ENCODE peak calls at places on chromosomes 11 and 22, in seven cellular contexts. R, N, Y, E, S, T and K are unnamed samples. For H3K36me3, the result is how much of the 10 kb centered on the place peaks cover.

GRCh38 chr11:129375731-129376657 is at the start of gene BARX2:
- DNase-seq in R (peak), N (peak), Y (peak), E (peak), S (peak), T (peak), K (peak)

GRCh38 chr11:43419460-43419859 is 60.7 kb downstream of the TTC17 start:
- DNase-seq in R (no peak), N (no peak), Y (peak), E (peak), S (peak), T (no peak), K (no peak)

GRCh38 chr22:29194269-29194668 is 11.4 kb upstream of the EMID1 start:
- DNase-seq in R (no peak), N (no peak), Y (no peak), E (no peak), S (no peak), T (no peak), K (no peak)

GRCh38 chr11:46855863-46856262 is 9.8 kb upstream of the CKAP5 start:
- DNase-seq in R (no peak), N (no peak), Y (no peak), E (no peak), S (no peak), T (no peak), K (no peak)

GRCh38 chr11:60155928-60156327 is 27.0 kb downstream of the MS4A6A start:
- DNase-seq in R (no peak), N (no peak), Y (no peak), E (no peak), S (no peak), T (no peak), K (no peak)

GRCh38 chr11:100932474-100933100 is 197.0 kb downstream of the PGR start:
- DNase-seq in R (no peak), N (no peak), Y (no peak), E (peak), S (no peak), T (no peak), K (peak)

GRCh38 chr22:25692965-25693565 is 48.9 kb upstream of the MYO18B start:
- DNase-seq in R (no peak), N (no peak), Y (no peak), E (no peak), S (peak), T (no peak), K (no peak)

GRCh38 chr22:33785283-33785991 is 134.8 kb downstream of the LARGE1 start:
- DNase-seq in R (no peak), N (no peak), Y (peak), E (no peak), S (no peak), T (no peak), K (no peak)

GRCh38 chr11:31218847-31219246 is 150.7 kb downstream of the DCDC1 start:
- DNase-seq in R (no peak), N (no peak), Y (no peak), E (no peak), S (no peak), T (no peak), K (no peak)

GRCh38 chr11:118012083-118012669 is 26.0 kb downstream of the IL10RA start:
- DNase-seq in R (no peak), N (no peak), Y (peak), E (no peak), S (peak), T (no peak), K (no peak)

GRCh38 chr11:69652999-69653398 is 12.0 kb downstream of the CCND1 start:
- DNase-seq in R (peak), N (no peak), Y (no peak), E (no peak), S (no peak), T (no peak), K (peak)

GRCh38 chr11:62546937-62547625 is 475 bp upstream of the AHNAK start:
- DNase-seq in R (no peak), N (peak), Y (no peak), E (peak), S (peak), T (peak), K (no peak)

GRCh38 chr11:99937330-99937729 is 749.8 kb upstream of the ARHGAP42 start:
- DNase-seq in R (no peak), N (no peak), Y (no peak), E (no peak), S (no peak), T (no peak), K (no peak)

GRCh38 chr11:117498791-117499190 is 171.1 kb downstream of the CEP164 start:
- DNase-seq in R (no peak), N (no peak), Y (no peak), E (no peak), S (no peak), T (no peak), K (no peak)

GRCh38 chr11:6475936-6476335 is 2.2 kb upstream of the TRIM3 start:
- DNase-seq in R (no peak), N (no peak), Y (no peak), E (peak), S (no peak), T (no peak), K (no peak)

GRCh38 chr22:17570851-17571631 is 7.7 kb downstream of the SLC25A18 start:
- DNase-seq in R (no peak), N (peak), Y (peak), E (no peak), S (no peak), T (peak), K (no peak)

GRCh38 chr11:126341760-126342161 is 13.7 kb upstream of the ST3GAL4 start:
- DNase-seq in R (no peak), N (no peak), Y (peak), E (no peak), S (no peak), T (no peak), K (no peak)

GRCh38 chr11:126340960-126341709 is 14.4 kb upstream of the ST3GAL4 start:
- DNase-seq in R (no peak), N (no peak), Y (no peak), E (no peak), S (no peak), T (peak), K (no peak)

GRCh38 chr11:126344291-126344970 is 11.1 kb upstream of the ST3GAL4 start:
- DNase-seq in R (no peak), N (no peak), Y (no peak), E (no peak), S (no peak), T (peak), K (no peak)

GRCh38 chr11:126345283-126345682 is 10.2 kb upstream of the ST3GAL4 start:
- DNase-seq in R (no peak), N (no peak), Y (no peak), E (no peak), S (no peak), T (no peak), K (no peak)

DNA sequence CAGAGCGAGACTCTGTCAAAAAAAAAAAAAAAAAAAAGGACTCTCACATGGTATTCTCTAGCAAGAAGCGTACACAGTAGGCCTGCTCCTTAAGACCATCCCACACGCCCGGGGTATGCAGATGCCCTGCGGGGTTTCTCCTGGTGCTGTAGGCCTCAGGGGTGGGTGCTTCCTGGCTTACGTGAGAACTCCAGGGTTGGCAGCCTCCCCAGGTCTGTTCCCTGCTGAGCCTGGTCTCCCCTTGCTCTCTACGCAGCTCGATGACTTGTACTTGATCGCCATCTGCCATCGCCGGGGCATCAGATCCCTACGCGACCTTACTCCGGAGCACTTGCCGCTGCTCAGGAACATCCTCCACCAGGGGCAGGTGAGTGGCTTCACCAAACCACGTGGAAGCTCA is 12.4 kb upstream of the ST3GAL4 start:
- DNase-seq in R (no peak), N (no peak), Y (no peak), E (no peak), S (no peak), T (peak), K (no peak)
- H3K36me3 ChIP-seq in R (under half), N (under half), Y (under half), E (under half), S (under half), T (under half), K (under half)

DNA sequence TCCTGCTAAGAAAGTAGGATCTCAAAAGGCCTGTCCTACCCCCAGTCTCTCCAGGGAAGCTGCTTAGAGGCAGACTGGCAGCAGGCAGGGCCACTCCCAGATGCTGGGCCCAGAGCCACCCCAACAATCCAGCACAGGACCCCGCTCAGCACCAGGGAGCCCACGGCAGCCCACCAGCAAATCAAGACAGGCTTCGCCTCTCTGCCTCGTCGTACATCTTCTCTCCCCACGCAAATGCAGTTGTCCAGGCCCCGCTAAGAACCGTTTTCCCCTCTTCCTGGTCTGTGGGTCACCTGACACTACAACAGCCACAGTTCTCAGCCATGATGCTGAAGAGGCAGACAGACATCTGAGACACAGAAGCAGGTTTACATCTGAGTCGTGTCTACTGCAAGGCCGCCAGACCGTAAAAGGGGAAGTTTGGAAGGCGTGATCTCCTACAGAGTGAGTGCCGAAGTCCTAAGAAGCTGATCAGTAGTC is 51.1 kb downstream of the IGSF9B start:
- DNase-seq in R (peak), N (no peak), Y (no peak), E (no peak), S (no peak), T (no peak), K (no peak)
- H3K36me3 ChIP-seq in R (under half), N (under half), Y (under half), E (under half), S (under half), T (under half), K (under half)

GRCh38 chr11:111860257-111860656 is 11.1 kb downstream of the ALG9 start:
- DNase-seq in R (no peak), N (no peak), Y (no peak), E (no peak), S (no peak), T (no peak), K (no peak)

GRCh38 chr11:111852103-111852502 is 19.3 kb downstream of the ALG9 start:
- DNase-seq in R (no peak), N (no peak), Y (no peak), E (no peak), S (no peak), T (no peak), K (no peak)

GRCh38 chr11:111851067-111851466 is 20.3 kb downstream of the ALG9 start:
- DNase-seq in R (no peak), N (no peak), Y (no peak), E (no peak), S (no peak), T (no peak), K (no peak)

GRCh38 chr11:111851636-111852035 is 19.7 kb downstream of the ALG9 start:
- DNase-seq in R (no peak), N (no peak), Y (no peak), E (peak), S (no peak), T (no peak), K (no peak)

DNA sequence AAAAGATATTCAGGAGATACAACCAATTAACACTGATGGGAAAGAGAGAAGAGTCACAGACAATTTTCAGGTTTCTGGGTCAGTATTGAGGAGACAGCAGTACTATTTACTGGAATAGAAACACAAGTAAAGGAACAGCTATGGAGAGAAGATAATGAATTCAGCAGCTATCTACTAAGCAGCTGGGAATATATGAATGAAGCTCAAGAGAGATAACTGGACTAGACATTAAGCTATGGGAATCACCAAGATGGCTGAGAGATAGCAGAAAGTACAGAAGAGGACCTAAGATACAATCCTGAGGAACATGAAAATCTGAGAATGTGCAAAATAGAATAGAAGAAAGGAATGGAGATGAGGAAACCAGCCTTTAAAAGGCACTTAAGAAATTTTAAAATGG is 15.9 kb downstream of the ALG9 start:
- DNase-seq in R (no peak), N (no peak), Y (no peak), E (no peak), S (no peak), T (no peak), K (no peak)
- H3K36me3 ChIP-seq in R (half or more), N (half or more), Y (under half), E (under half), S (under half), T (under half), K (under half)

GRCh38 chr11:614091-614582 is 1.6 kb downstream of the IRF7 start:
- DNase-seq in R (no peak), N (no peak), Y (no peak), E (no peak), S (no peak), T (no peak), K (no peak)

GRCh38 chr11:613369-613968 is 2.3 kb downstream of the IRF7 start:
- DNase-seq in R (peak), N (peak), Y (no peak), E (peak), S (peak), T (peak), K (peak)

GRCh38 chr11:612961-613300 is 2.8 kb downstream of the IRF7 start:
- DNase-seq in R (no peak), N (no peak), Y (no peak), E (no peak), S (no peak), T (peak), K (no peak)

GRCh38 chr11:611001-611996 is 4.5 kb downstream of the IRF7 start:
- DNase-seq in R (peak), N (no peak), Y (no peak), E (no peak), S (no peak), T (peak), K (no peak)

GRCh38 chr11:612201-612960 is 3.4 kb downstream of the IRF7 start:
- DNase-seq in R (peak), N (no peak), Y (no peak), E (peak), S (peak), T (peak), K (peak)
- H3K36me3 ChIP-seq in R (half or more), N (half or more), Y (under half), E (under half), S (half or more), T (under half), K (under half)

GRCh38 chr22:22550789-22551434 is 8.2 kb downstream of the PRAME start:
- DNase-seq in R (no peak), N (no peak), Y (no peak), E (no peak), S (no peak), T (no peak), K (no peak)
- H3K36me3 ChIP-seq in R (under half), N (under half), Y (under half), E (under half), S (under half), T (under half), K (under half)